ENCODE peak calls at places on chromosomes 3 and 15, in eight cellular contexts. K, M, G, V, R, Y, O and Z are unnamed samples.
A peak's percentile ranks its signal among the peaks of the same experiment; 100 is the strongest.

GRCh38 chr3:157160652-157161480 is 919 bp upstream of the CCNL1 start:
- DNase-seq in M (peak; percentile 81), O (peak; percentile 92), K (peak; percentile 93), R (peak; percentile 90), Y (peak; percentile 68), G (peak; percentile 84), V (no peak), Z (peak; percentile 71)

GRCh38 chr3:40524222-40524570 is 564 bp upstream of the ZNF621 start:
- DNase-seq in G (no peak), V (no peak), O (no peak), R (no peak), Y (no peak), M (no peak), K (no peak), Z (no peak)

GRCh38 chr15:101044625-101045235 is 125.6 kb downstream of the LRRK1 start:
- DNase-seq in V (no peak), G (no peak), M (no peak), K (no peak), Y (no peak), R (no peak), O (no peak), Z (no peak)

GRCh38 chr15:81327526-81327925 is 3.6 kb upstream of the STARD5 start:
- DNase-seq in O (no peak), V (no peak), Y (no peak), M (no peak), K (peak; percentile 82), R (no peak), G (peak; percentile 78), Z (no peak)

GRCh38 chr3:11379238-11379823 is 107.1 kb downstream of the ATG7 start:
- DNase-seq in O (no peak), G (no peak), K (peak; percentile 43), V (peak; percentile 37), R (no peak), Y (no peak), M (peak; percentile 20), Z (no peak)

GRCh38 chr3:46193436-46193835 is 14.7 kb downstream of the CCR1 start:
- DNase-seq in V (no peak), G (no peak), M (no peak), K (peak; percentile 20), Y (no peak), R (no peak), O (no peak), Z (no peak)

GRCh38 chr3:40079845-40080240 is 229.7 kb upstream of the EIF1B start:
- DNase-seq in K (no peak), G (no peak), O (no peak), V (no peak), M (no peak), Y (no peak), R (no peak), Z (no peak)

GRCh38 chr15:88497109-88497761 is 29.7 kb downstream of the MRPS11 start:
- DNase-seq in O (no peak), G (no peak), V (no peak), K (no peak), Y (no peak), R (no peak), M (no peak), Z (no peak)

GRCh38 chr15:50911001-50911400 is 2.5 kb downstream of the AP4E1 start:
- DNase-seq in V (no peak), G (no peak), O (no peak), R (no peak), Y (no peak), M (no peak), K (no peak), Z (no peak)

GRCh38 chr3:9405756-9406155 is 8.3 kb downstream of the SETD5 start:
- DNase-seq in O (no peak), V (no peak), Y (no peak), K (no peak), R (no peak), G (no peak), M (no peak), Z (no peak)

GRCh38 chr15:85531083-85531482 is 150.7 kb downstream of the AKAP13 start:
- DNase-seq in G (no peak), O (no peak), K (peak; percentile 12), Y (no peak), M (no peak), V (no peak), R (no peak), Z (no peak)

GRCh38 chr3:157305392-157305791 is 131.3 kb upstream of the PTX3 start:
- DNase-seq in K (no peak), V (no peak), M (no peak), R (no peak), G (no peak), O (no peak), Y (no peak), Z (no peak)

GRCh38 chr3:183774631-183775030 is 50.7 kb downstream of the MAP6D1 start:
- DNase-seq in Y (no peak), V (no peak), G (no peak), K (peak; percentile 23), R (no peak), O (no peak), M (no peak), Z (no peak)

GRCh38 chr3:58452176-58452575 is 18.5 kb upstream of the PDHB start:
- DNase-seq in O (no peak), K (no peak), R (no peak), Y (no peak), G (no peak), V (no peak), M (peak; percentile 24), Z (no peak)

GRCh38 chr15:63135804-63136203 is 14.1 kb downstream of the LACTB start:
- DNase-seq in Y (no peak), K (peak; percentile 71), R (no peak), V (peak; percentile 8), G (peak; percentile 63), M (no peak), O (no peak), Z (no peak)

GRCh38 chr15:56598991-56599390 is 134.1 kb upstream of the MNS1 start:
- DNase-seq in V (no peak), K (peak; percentile 6), M (no peak), R (no peak), Y (no peak), G (peak; percentile 21), O (no peak), Z (no peak)

GRCh38 chr3:107347717-107348116 is 29.5 kb upstream of the CCDC54 start:
- DNase-seq in O (no peak), M (no peak), V (no peak), K (no peak), G (no peak), R (no peak), Y (no peak), Z (no peak)

GRCh38 chr3:197381371-197381770 is 83.0 kb upstream of the DLG1 start:
- DNase-seq in R (no peak), G (no peak), K (no peak), M (no peak), Y (no peak), O (no peak), V (no peak), Z (no peak)

GRCh38 chr3:175546115-175546514 is 687.0 kb downstream of the NAALADL2 start:
- DNase-seq in K (no peak), Y (no peak), V (no peak), M (no peak), R (no peak), G (no peak), O (no peak), Z (no peak)

GRCh38 chr3:12444582-12445468 is 39.5 kb upstream of the TSEN2 start:
- DNase-seq in K (no peak), V (no peak), O (no peak), Y (no peak), G (no peak), R (no peak), M (peak; percentile 37), Z (no peak)